ENCODE peak calls at places on chromosomes 3 and 15, in nine cellular contexts. One of them, this sample, is unnamed.
A peak's percentile ranks its signal among the peaks of the same experiment; 100 is the strongest.

GRCh38 chr3:188007897-188008296 is 146.1 kb upstream of the LPP start:
- DNase-seq in neuronal stem cell: no peak
- DNase-seq in psoas muscle: peak; percentile 53
- DNase-seq in Panc1: no peak
- DNase-seq in naive thymus-derived CD4-positive, alpha-beta T cell: no peak
- DNase-seq in upper lobe of right lung: peak; percentile 74
- DNase-seq in endodermal cell: no peak
- DNase-seq in hepatocyte: no peak
- DNase-seq in fibroblast of lung: no peak
- DNase-seq in this sample: no peak

GRCh38 chr3:112531358-112531781 is 30.4 kb downstream of the ATG3 start:
- DNase-seq in neuronal stem cell: peak; percentile 6
- DNase-seq in psoas muscle: no peak
- DNase-seq in Panc1: no peak
- DNase-seq in naive thymus-derived CD4-positive, alpha-beta T cell: peak; percentile 40
- DNase-seq in upper lobe of right lung: no peak
- DNase-seq in endodermal cell: no peak
- DNase-seq in hepatocyte: peak; percentile 32
- DNase-seq in fibroblast of lung: peak; percentile 60
- DNase-seq in this sample: no peak

GRCh38 chr3:140736863-140737460 is 59.1 kb downstream of the TRIM42 start:
- DNase-seq in neuronal stem cell: peak; percentile 37
- DNase-seq in psoas muscle: peak; percentile 71
- DNase-seq in Panc1: no peak
- DNase-seq in naive thymus-derived CD4-positive, alpha-beta T cell: no peak
- DNase-seq in upper lobe of right lung: no peak
- DNase-seq in endodermal cell: peak; percentile 90
- DNase-seq in hepatocyte: peak; percentile 70
- DNase-seq in fibroblast of lung: peak; percentile 25
- DNase-seq in this sample: no peak

GRCh38 chr3:24763421-24763820 is 268.8 kb upstream of the THRB start:
- DNase-seq in neuronal stem cell: no peak
- DNase-seq in psoas muscle: no peak
- DNase-seq in Panc1: no peak
- DNase-seq in naive thymus-derived CD4-positive, alpha-beta T cell: no peak
- DNase-seq in upper lobe of right lung: no peak
- DNase-seq in endodermal cell: no peak
- DNase-seq in hepatocyte: peak; percentile 13
- DNase-seq in fibroblast of lung: peak; percentile 8
- DNase-seq in this sample: no peak

GRCh38 chr3:45003859-45004258 is 22.2 kb upstream of the CLEC3B start:
- DNase-seq in neuronal stem cell: no peak
- DNase-seq in psoas muscle: no peak
- DNase-seq in Panc1: no peak
- DNase-seq in naive thymus-derived CD4-positive, alpha-beta T cell: no peak
- DNase-seq in upper lobe of right lung: no peak
- DNase-seq in endodermal cell: no peak
- DNase-seq in hepatocyte: no peak
- DNase-seq in fibroblast of lung: no peak
- DNase-seq in this sample: no peak

GRCh38 chr3:136862611-136862951 is 573 bp downstream of the NCK1 start:
- DNase-seq in neuronal stem cell: no peak
- DNase-seq in psoas muscle: peak; percentile 74
- DNase-seq in Panc1: no peak
- DNase-seq in naive thymus-derived CD4-positive, alpha-beta T cell: no peak
- DNase-seq in upper lobe of right lung: peak; percentile 86
- DNase-seq in endodermal cell: no peak
- DNase-seq in hepatocyte: peak; percentile 81
- DNase-seq in fibroblast of lung: peak; percentile 58
- DNase-seq in this sample: peak; percentile 3

GRCh38 chr3:183215591-183216202 is 37.4 kb upstream of the B3GNT5 start:
- DNase-seq in neuronal stem cell: no peak
- DNase-seq in psoas muscle: no peak
- DNase-seq in Panc1: no peak
- DNase-seq in naive thymus-derived CD4-positive, alpha-beta T cell: no peak
- DNase-seq in upper lobe of right lung: no peak
- DNase-seq in endodermal cell: no peak
- DNase-seq in hepatocyte: no peak
- DNase-seq in fibroblast of lung: no peak
- DNase-seq in this sample: no peak

GRCh38 chr3:9226326-9226725 is 23.1 kb downstream of the SRGAP3 start:
- DNase-seq in neuronal stem cell: no peak
- DNase-seq in psoas muscle: no peak
- DNase-seq in Panc1: no peak
- DNase-seq in naive thymus-derived CD4-positive, alpha-beta T cell: no peak
- DNase-seq in upper lobe of right lung: no peak
- DNase-seq in endodermal cell: no peak
- DNase-seq in hepatocyte: peak; percentile 25
- DNase-seq in fibroblast of lung: peak; percentile 26
- DNase-seq in this sample: no peak

GRCh38 chr3:132262305-132262704 is 54.9 kb upstream of the ACP3 start:
- DNase-seq in neuronal stem cell: no peak
- DNase-seq in psoas muscle: no peak
- DNase-seq in Panc1: no peak
- DNase-seq in naive thymus-derived CD4-positive, alpha-beta T cell: no peak
- DNase-seq in upper lobe of right lung: no peak
- DNase-seq in endodermal cell: no peak
- DNase-seq in hepatocyte: no peak
- DNase-seq in fibroblast of lung: no peak
- DNase-seq in this sample: no peak

GRCh38 chr3:64554086-64554920 is 133.5 kb downstream of the ADAMTS9 start:
- DNase-seq in neuronal stem cell: no peak
- DNase-seq in psoas muscle: no peak
- DNase-seq in Panc1: no peak
- DNase-seq in naive thymus-derived CD4-positive, alpha-beta T cell: no peak
- DNase-seq in upper lobe of right lung: no peak
- DNase-seq in endodermal cell: no peak
- DNase-seq in hepatocyte: no peak
- DNase-seq in fibroblast of lung: peak; percentile 87
- DNase-seq in this sample: no peak

GRCh38 chr3:185517387-185517786 is 18.6 kb upstream of the TMEM41A start:
- DNase-seq in neuronal stem cell: no peak
- DNase-seq in psoas muscle: no peak
- DNase-seq in Panc1: no peak
- DNase-seq in naive thymus-derived CD4-positive, alpha-beta T cell: no peak
- DNase-seq in upper lobe of right lung: no peak
- DNase-seq in endodermal cell: no peak
- DNase-seq in hepatocyte: no peak
- DNase-seq in fibroblast of lung: no peak
- DNase-seq in this sample: no peak

GRCh38 chr3:47003461-47004368 is 24.2 kb downstream of the NBEAL2 start:
- DNase-seq in neuronal stem cell: no peak
- DNase-seq in psoas muscle: peak; percentile 50
- DNase-seq in Panc1: no peak
- DNase-seq in naive thymus-derived CD4-positive, alpha-beta T cell: no peak
- DNase-seq in upper lobe of right lung: peak; percentile 51
- DNase-seq in endodermal cell: no peak
- DNase-seq in hepatocyte: no peak
- DNase-seq in fibroblast of lung: no peak
- DNase-seq in this sample: no peak

GRCh38 chr3:192833177-192833890 is 84.3 kb downstream of the MB21D2 start:
- DNase-seq in neuronal stem cell: no peak
- DNase-seq in psoas muscle: no peak
- DNase-seq in Panc1: no peak
- DNase-seq in naive thymus-derived CD4-positive, alpha-beta T cell: no peak
- DNase-seq in upper lobe of right lung: no peak
- DNase-seq in endodermal cell: no peak
- DNase-seq in hepatocyte: no peak
- DNase-seq in fibroblast of lung: peak; percentile 93
- DNase-seq in this sample: no peak

GRCh38 chr3:156211583-156211982 is 91.2 kb downstream of the KCNAB1 start:
- DNase-seq in neuronal stem cell: no peak
- DNase-seq in psoas muscle: no peak
- DNase-seq in Panc1: no peak
- DNase-seq in naive thymus-derived CD4-positive, alpha-beta T cell: no peak
- DNase-seq in upper lobe of right lung: no peak
- DNase-seq in endodermal cell: no peak
- DNase-seq in hepatocyte: no peak
- DNase-seq in fibroblast of lung: no peak
- DNase-seq in this sample: no peak

GRCh38 chr15:67900621-67901147 is 60.8 kb upstream of the RNU6-1 start:
- DNase-seq in neuronal stem cell: no peak
- DNase-seq in psoas muscle: no peak
- DNase-seq in Panc1: no peak
- DNase-seq in naive thymus-derived CD4-positive, alpha-beta T cell: no peak
- DNase-seq in upper lobe of right lung: no peak
- DNase-seq in endodermal cell: no peak
- DNase-seq in hepatocyte: no peak
- DNase-seq in fibroblast of lung: no peak
- DNase-seq in this sample: no peak

GRCh38 chr15:82803793-82804574 is 1.9 kb downstream of the FSD2 start:
- DNase-seq in neuronal stem cell: no peak
- DNase-seq in psoas muscle: no peak
- DNase-seq in Panc1: no peak
- DNase-seq in naive thymus-derived CD4-positive, alpha-beta T cell: no peak
- DNase-seq in upper lobe of right lung: no peak
- DNase-seq in endodermal cell: no peak
- DNase-seq in hepatocyte: no peak
- DNase-seq in fibroblast of lung: no peak
- DNase-seq in this sample: no peak

GRCh38 chr15:35545316-35545824 is 595 bp downstream of the DPH6 start:
- DNase-seq in neuronal stem cell: no peak
- DNase-seq in psoas muscle: peak; percentile 63
- DNase-seq in Panc1: peak; percentile 22
- DNase-seq in naive thymus-derived CD4-positive, alpha-beta T cell: no peak
- DNase-seq in upper lobe of right lung: peak; percentile 71
- DNase-seq in endodermal cell: no peak
- DNase-seq in hepatocyte: peak; percentile 57
- DNase-seq in fibroblast of lung: peak; percentile 79
- DNase-seq in this sample: peak; percentile 1

GRCh38 chr3:104273046-104273649 is 1093.6 kb upstream of the ALCAM start:
- DNase-seq in neuronal stem cell: no peak
- DNase-seq in psoas muscle: no peak
- DNase-seq in Panc1: peak; percentile 8
- DNase-seq in naive thymus-derived CD4-positive, alpha-beta T cell: no peak
- DNase-seq in upper lobe of right lung: no peak
- DNase-seq in endodermal cell: no peak
- DNase-seq in hepatocyte: peak; percentile 16
- DNase-seq in fibroblast of lung: peak; percentile 58
- DNase-seq in this sample: no peak

GRCh38 chr15:66164788-66165187 is 88.8 kb downstream of the MEGF11 start:
- DNase-seq in neuronal stem cell: no peak
- DNase-seq in psoas muscle: no peak
- DNase-seq in Panc1: no peak
- DNase-seq in naive thymus-derived CD4-positive, alpha-beta T cell: no peak
- DNase-seq in upper lobe of right lung: no peak
- DNase-seq in endodermal cell: no peak
- DNase-seq in hepatocyte: no peak
- DNase-seq in fibroblast of lung: no peak
- DNase-seq in this sample: no peak
- H3K4me3 ChIP-seq in neuronal stem cell: no peak overlapping the region
- H3K4me3 ChIP-seq in psoas muscle: no peak overlapping the region
- H3K4me3 ChIP-seq in Panc1: no peak overlapping the region
- H3K4me3 ChIP-seq in naive thymus-derived CD4-positive, alpha-beta T cell: no peak overlapping the region
- H3K4me3 ChIP-seq in upper lobe of right lung: no peak overlapping the region
- H3K4me3 ChIP-seq in endodermal cell: no peak overlapping the region
- H3K4me3 ChIP-seq in hepatocyte: no peak overlapping the region
- H3K4me3 ChIP-seq in fibroblast of lung: no peak overlapping the region
- H3K4me3 ChIP-seq in this sample: no peak overlapping the region

GRCh38 chr3:122987726-122988319 is 39.7 kb downstream of the SEMA5B start:
- DNase-seq in neuronal stem cell: no peak
- DNase-seq in psoas muscle: no peak
- DNase-seq in Panc1: no peak
- DNase-seq in naive thymus-derived CD4-positive, alpha-beta T cell: no peak
- DNase-seq in upper lobe of right lung: no peak
- DNase-seq in endodermal cell: no peak
- DNase-seq in hepatocyte: no peak
- DNase-seq in fibroblast of lung: no peak
- DNase-seq in this sample: no peak

GRCh38 chr3:122985539-122985938 is 42.0 kb downstream of the SEMA5B start:
- DNase-seq in neuronal stem cell: no peak
- DNase-seq in psoas muscle: no peak
- DNase-seq in Panc1: no peak
- DNase-seq in naive thymus-derived CD4-positive, alpha-beta T cell: no peak
- DNase-seq in upper lobe of right lung: no peak
- DNase-seq in endodermal cell: peak; percentile 69
- DNase-seq in hepatocyte: no peak
- DNase-seq in fibroblast of lung: no peak
- DNase-seq in this sample: no peak

GRCh38 chr3:122988507-122988906 is 39.1 kb downstream of the SEMA5B start:
- DNase-seq in neuronal stem cell: no peak
- DNase-seq in psoas muscle: no peak
- DNase-seq in Panc1: no peak
- DNase-seq in naive thymus-derived CD4-positive, alpha-beta T cell: no peak
- DNase-seq in upper lobe of right lung: no peak
- DNase-seq in endodermal cell: no peak
- DNase-seq in hepatocyte: no peak
- DNase-seq in fibroblast of lung: no peak
- DNase-seq in this sample: no peak

GRCh38 chr3:122987231-122987630 is 40.3 kb downstream of the SEMA5B start:
- DNase-seq in neuronal stem cell: no peak
- DNase-seq in psoas muscle: no peak
- DNase-seq in Panc1: no peak
- DNase-seq in naive thymus-derived CD4-positive, alpha-beta T cell: no peak
- DNase-seq in upper lobe of right lung: no peak
- DNase-seq in endodermal cell: no peak
- DNase-seq in hepatocyte: no peak
- DNase-seq in fibroblast of lung: no peak
- DNase-seq in this sample: no peak

DNA sequence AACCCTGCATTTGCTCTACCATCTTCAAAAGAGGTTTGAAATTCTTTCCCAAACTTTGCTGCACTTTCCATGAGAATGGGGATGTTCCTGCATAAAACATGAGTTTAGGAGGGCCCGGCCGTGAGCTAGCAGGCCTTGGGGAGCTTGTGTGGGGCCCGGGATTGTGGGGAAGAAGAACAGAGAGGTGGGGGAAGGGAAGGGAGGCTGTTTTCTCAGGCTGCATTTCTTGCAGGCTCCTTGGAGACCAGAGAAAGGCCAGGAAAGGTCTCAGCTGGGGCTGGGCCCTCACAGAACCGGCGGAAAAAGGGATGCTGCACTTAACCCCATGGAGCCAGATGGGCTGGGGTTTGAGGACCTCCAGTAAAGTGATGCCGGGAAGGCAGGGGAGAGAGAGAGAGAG is 40.8 kb downstream of the SEMA5B start:
- DNase-seq in neuronal stem cell: no peak
- DNase-seq in psoas muscle: no peak
- DNase-seq in Panc1: no peak
- DNase-seq in naive thymus-derived CD4-positive, alpha-beta T cell: no peak
- DNase-seq in upper lobe of right lung: no peak
- DNase-seq in endodermal cell: peak; percentile 76
- DNase-seq in hepatocyte: no peak
- DNase-seq in fibroblast of lung: no peak
- DNase-seq in this sample: no peak
- H3K4me1 ChIP-seq in neuronal stem cell: peaks cover 40% of the 10 kb centered on the region
- H3K4me1 ChIP-seq in psoas muscle: peaks cover 6% of the 10 kb centered on the region
- H3K4me1 ChIP-seq in Panc1: peaks cover under 1% of the 10 kb centered on the region
- H3K4me1 ChIP-seq in naive thymus-derived CD4-positive, alpha-beta T cell: no peaks in the 10 kb centered on the region
- H3K4me1 ChIP-seq in upper lobe of right lung: peaks cover 8% of the 10 kb centered on the region
- H3K4me1 ChIP-seq in endodermal cell: peaks cover 53% of the 10 kb centered on the region
- H3K4me1 ChIP-seq in hepatocyte: no peaks in the 10 kb centered on the region
- H3K4me1 ChIP-seq in fibroblast of lung: no peaks in the 10 kb centered on the region
- H3K4me1 ChIP-seq in this sample: no peaks in the 10 kb centered on the region

GRCh38 chr15:97902140-97902780 is 58.2 kb upstream of the ARRDC4 start:
- DNase-seq in neuronal stem cell: no peak
- DNase-seq in psoas muscle: no peak
- DNase-seq in Panc1: no peak
- DNase-seq in naive thymus-derived CD4-positive, alpha-beta T cell: no peak
- DNase-seq in upper lobe of right lung: no peak
- DNase-seq in endodermal cell: no peak
- DNase-seq in hepatocyte: no peak
- DNase-seq in fibroblast of lung: no peak
- DNase-seq in this sample: no peak
- H3K27me3 ChIP-seq in neuronal stem cell: no peaks in the 10 kb centered on the region
- H3K27me3 ChIP-seq in psoas muscle: peaks cover 41% of the 10 kb centered on the region
- H3K27me3 ChIP-seq in Panc1: peaks cover 22% of the 10 kb centered on the region
- H3K27me3 ChIP-seq in naive thymus-derived CD4-positive, alpha-beta T cell: no peaks in the 10 kb centered on the region
- H3K27me3 ChIP-seq in upper lobe of right lung: peaks cover 24% of the 10 kb centered on the region
- H3K27me3 ChIP-seq in endodermal cell: peaks cover 48% of the 10 kb centered on the region
- H3K27me3 ChIP-seq in hepatocyte: peaks cover 51% of the 10 kb centered on the region
- H3K27me3 ChIP-seq in fibroblast of lung: no peaks in the 10 kb centered on the region
- H3K27me3 ChIP-seq in this sample: peaks cover 4% of the 10 kb centered on the region

GRCh38 chr3:52535411-52536111 is 844 bp upstream of the UQCC5 start:
- DNase-seq in neuronal stem cell: no peak
- DNase-seq in psoas muscle: peak; percentile 55
- DNase-seq in Panc1: no peak
- DNase-seq in naive thymus-derived CD4-positive, alpha-beta T cell: no peak
- DNase-seq in upper lobe of right lung: no peak
- DNase-seq in endodermal cell: no peak
- DNase-seq in hepatocyte: no peak
- DNase-seq in fibroblast of lung: no peak
- DNase-seq in this sample: no peak
- H3K4me3 ChIP-seq in neuronal stem cell: no peak overlapping the region
- H3K4me3 ChIP-seq in psoas muscle: peak overlapping the region; percentile 83
- H3K4me3 ChIP-seq in Panc1: peak overlapping the region; percentile 25
- H3K4me3 ChIP-seq in naive thymus-derived CD4-positive, alpha-beta T cell: peak overlapping the region; percentile 30
- H3K4me3 ChIP-seq in upper lobe of right lung: peak overlapping the region; percentile 89
- H3K4me3 ChIP-seq in endodermal cell: no peak overlapping the region
- H3K4me3 ChIP-seq in hepatocyte: no peak overlapping the region
- H3K4me3 ChIP-seq in fibroblast of lung: peak overlapping the region; percentile 19
- H3K4me3 ChIP-seq in this sample: peak overlapping the region; percentile 42